ENCODE peak calls at places on chromosome 1, in four cellular contexts. B is IMR-90, Q is HCT116, T is dorsolateral prefrontal cortex. K is an unnamed sample.

GRCh38 chr1:2152914-2153313 is 41.7 kb downstream of the FAAP20 start:
- DNase-seq in B (no peak), Q (no peak), T (no peak), K (no peak)

GRCh38 chr1:208252126-208252853 is 8.1 kb upstream of the PLXNA2 start:
- DNase-seq in B (no peak), Q (no peak), T (no peak), K (no peak)

GRCh38 chr1:6519935-6520621 is 28.6 kb upstream of the PLEKHG5 start:
- DNase-seq in B (peak), Q (no peak), T (no peak), K (peak)

GRCh38 chr1:33131191-33131590 is 50.2 kb downstream of the AZIN2 start:
- DNase-seq in B (no peak), Q (no peak), T (no peak), K (no peak)

GRCh38 chr1:40373323-40374283 is at the start of gene SMAP2:
- DNase-seq in B (peak), Q (peak), T (peak), K (peak)

GRCh38 chr1:57843760-57844159 is 419.9 kb upstream of the DAB1 start:
- DNase-seq in B (no peak), Q (no peak), T (no peak), K (no peak)

GRCh38 chr1:161069731-161070270 is at the start of gene ARHGAP30:
- DNase-seq in B (no peak), Q (no peak), T (no peak), K (no peak)

GRCh38 chr1:113763651-113764050 is 4.4 kb upstream of the PHTF1 start:
- DNase-seq in B (no peak), Q (no peak), T (no peak), K (no peak)

GRCh38 chr1:101653482-101653946 is 343.2 kb downstream of the OLFM3 start:
- DNase-seq in B (peak), Q (peak), T (no peak), K (no peak)

GRCh38 chr1:229280037-229280828 is 9.3 kb downstream of the RAB4A start:
- DNase-seq in B (no peak), Q (no peak), T (no peak), K (no peak)

GRCh38 chr1:15684042-15684461 is at the start of gene PLEKHM2:
- DNase-seq in B (peak), Q (no peak), T (no peak), K (no peak)

GRCh38 chr1:112707217-112708001 is 482 bp upstream of the RHOC start:
- DNase-seq in B (peak), Q (peak), T (peak), K (no peak)

GRCh38 chr1:207937204-207937603 is 26.3 kb upstream of the CD34 start:
- DNase-seq in B (no peak), Q (no peak), T (no peak), K (no peak)

GRCh38 chr1:16226495-16227179 is 10.3 kb downstream of the CPLANE2 start:
- DNase-seq in B (no peak), Q (no peak), T (no peak), K (no peak)

GRCh38 chr1:53273526-53273925 is 35.2 kb upstream of the MAGOH start:
- DNase-seq in B (no peak), Q (no peak), T (no peak), K (no peak)

DNA sequence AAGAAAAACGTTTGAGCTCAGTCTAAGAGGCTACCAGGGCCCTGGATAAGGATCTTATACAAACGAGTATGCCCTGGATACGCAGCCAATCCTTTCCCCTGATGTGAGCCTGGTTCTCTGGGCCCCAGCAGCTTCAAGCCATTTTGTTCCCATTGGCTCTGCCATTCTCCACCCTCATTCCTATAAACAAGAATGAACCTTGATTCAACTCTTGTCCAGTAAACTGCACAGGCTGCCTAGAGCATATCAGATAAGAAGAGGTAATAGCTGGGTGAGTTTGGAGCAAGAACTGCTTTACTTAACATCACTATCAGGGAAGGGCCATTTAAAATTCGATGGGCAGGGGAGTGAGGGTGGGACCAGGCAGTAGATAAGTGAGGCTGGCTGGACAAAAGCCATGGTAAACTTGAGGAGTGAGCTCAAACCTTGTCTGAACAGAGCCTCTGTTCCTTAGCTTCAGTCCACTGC is 11.3 kb downstream of the BTG2 start:
- DNase-seq in B (peak), Q (no peak), T (no peak), K (no peak)
- H3K27ac ChIP-seq in B (no peak), Q (no peak), T (peak), K (peak)

GRCh38 chr1:26537951-26538352 is 8.4 kb downstream of the RPS6KA1 start:
- DNase-seq in B (peak), Q (no peak), T (no peak), K (no peak)
- TF ChIP-seq CTCF in B (peak), Q (peak), T (peak), K (peak)

DNA sequence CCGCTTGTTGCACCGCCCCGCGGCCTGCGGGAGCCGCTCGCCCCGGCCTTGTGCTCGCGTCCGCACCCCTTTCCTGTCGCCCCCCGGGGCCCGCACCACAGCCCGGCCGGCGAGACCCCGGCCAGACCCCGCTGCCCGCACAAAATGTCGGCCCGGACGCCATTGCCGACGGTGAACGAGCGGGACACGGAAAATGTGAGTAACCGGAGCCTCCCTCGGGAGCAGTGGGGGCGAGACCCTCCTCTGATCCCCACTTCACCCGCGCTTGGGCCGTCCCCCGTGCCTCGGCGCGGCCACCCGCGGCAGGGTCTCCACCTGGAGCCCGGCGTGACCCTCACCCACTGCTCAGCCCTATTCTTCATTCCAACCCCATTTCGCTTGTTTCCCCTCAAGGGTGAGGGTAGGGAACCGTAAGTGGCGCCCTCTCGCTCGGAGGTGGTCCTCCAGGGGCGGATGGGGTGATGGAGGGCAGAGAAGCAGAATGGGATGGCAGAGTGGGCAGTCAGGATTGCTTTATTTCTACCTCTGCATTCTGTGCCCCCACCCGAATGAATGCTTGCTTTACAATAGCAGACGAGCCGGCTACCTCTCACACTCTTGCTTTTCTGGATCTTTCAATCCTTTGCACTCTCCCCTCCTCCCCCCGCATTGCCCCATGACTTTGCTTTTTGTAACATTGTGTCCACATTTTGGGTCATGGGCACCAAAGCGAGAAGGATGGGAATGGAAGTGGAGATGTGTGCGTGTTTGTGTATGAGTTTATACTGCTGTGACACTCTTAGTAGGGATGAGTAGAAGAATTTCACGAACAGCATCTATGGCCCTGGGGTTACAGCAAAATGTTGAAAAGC is 968 bp downstream of the MARK1 start:
- DNase-seq in B (no peak), Q (no peak), T (no peak), K (no peak)
- H3K27ac ChIP-seq in B (no peak), Q (peak), T (peak), K (no peak)

GRCh38 chr1:62926681-62927252 is 142.8 kb downstream of the ATG4C start:
- DNase-seq in B (no peak), Q (no peak), T (no peak), K (no peak)
- TF ChIP-seq CTCF in B (peak), Q (peak), T (no peak), K (no peak)

DNA sequence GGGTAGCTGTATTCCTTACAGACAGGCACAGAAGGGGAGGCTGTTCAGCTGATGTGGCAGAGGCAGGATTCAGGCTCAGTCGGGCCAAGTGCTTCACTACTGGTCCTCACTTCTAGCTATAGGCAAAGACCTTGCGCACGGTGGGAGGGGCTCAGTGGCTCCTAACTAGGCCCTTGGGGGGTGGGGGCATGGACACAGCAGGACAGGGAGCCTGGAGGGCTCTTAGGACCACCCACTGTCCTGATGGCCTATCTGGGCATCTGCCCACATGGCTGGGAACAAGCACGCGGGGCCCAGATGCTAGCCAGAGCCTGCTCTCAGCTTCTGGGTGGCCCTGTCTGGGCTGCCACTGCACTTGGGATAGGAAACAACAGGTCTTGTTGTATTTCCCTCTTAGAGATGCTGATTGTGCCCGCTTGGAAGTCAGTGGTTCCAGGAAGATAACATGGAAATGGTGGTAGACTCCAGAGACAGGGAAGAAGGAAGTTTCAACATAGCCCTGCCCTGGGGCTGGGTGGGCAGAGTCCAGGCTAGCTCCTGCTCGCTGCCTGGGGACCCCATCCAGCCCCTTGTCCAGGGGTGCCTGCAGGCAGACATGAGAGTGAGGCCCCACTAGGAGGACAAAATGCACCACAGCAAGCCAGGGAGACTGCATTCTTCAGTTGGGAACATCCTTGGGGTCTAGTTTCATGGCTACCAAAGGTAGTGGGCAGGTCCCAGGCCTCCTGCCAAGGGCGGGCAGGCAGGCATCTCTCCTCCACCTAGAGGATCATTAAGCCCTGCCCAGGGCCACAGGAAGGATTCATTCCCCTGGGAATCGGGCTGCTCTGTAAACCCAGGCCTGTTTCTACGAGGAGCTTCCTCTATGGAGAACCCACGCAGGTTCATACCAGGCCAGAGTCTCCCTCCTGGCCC is 102.5 kb downstream of the BCAR3 start:
- DNase-seq in B (no peak), Q (no peak), T (no peak), K (no peak)
- H3K27ac ChIP-seq in B (peak), Q (no peak), T (peak), K (peak)